ENCODE peak calls at places on chromosomes 7 and 10, in six cellular contexts. P, V, C, S, Y and O are unnamed samples.

GRCh38 chr10:60430017-60430416 is 40.3 kb upstream of the ANK3 start:
- DNase-seq in P (no peak), V (no peak), C (no peak), S (no peak), Y (no peak), O (no peak)

GRCh38 chr7:105985250-105985649 is 22.2 kb downstream of the CDHR3 start:
- DNase-seq in P (no peak), V (no peak), C (no peak), S (no peak), Y (no peak), O (no peak)

GRCh38 chr7:137915266-137915665 is 68.5 kb upstream of the DGKI start:
- DNase-seq in P (no peak), V (no peak), C (no peak), S (no peak), Y (no peak), O (no peak)

GRCh38 chr10:102917314-102917961 is 656 bp upstream of the CNNM2 start:
- DNase-seq in P (peak; percentile 86), V (peak; percentile 77), C (peak; percentile 90), S (peak; percentile 85), Y (peak; percentile 94), O (peak; percentile 81)

GRCh38 chr10:90288403-90288933 is 569.4 kb downstream of the HTR7 start:
- DNase-seq in P (no peak), V (no peak), C (no peak), S (no peak), Y (no peak), O (no peak)

GRCh38 chr10:109277456-109277855 is 645.9 kb downstream of the XPNPEP1 start:
- DNase-seq in P (no peak), V (no peak), C (no peak), S (no peak), Y (no peak), O (no peak)

GRCh38 chr7:149714081-149714909 is 59.1 kb downstream of the ZNF467 start:
- DNase-seq in P (peak; percentile 90), V (peak; percentile 93), C (peak; percentile 93), S (peak; percentile 93), Y (peak; percentile 84), O (peak; percentile 97)

GRCh38 chr7:136869006-136869961 is 832 bp downstream of the CHRM2 start:
- DNase-seq in P (no peak), V (peak; percentile 46), C (peak; percentile 44), S (no peak), Y (no peak), O (peak; percentile 26)

GRCh38 chr10:100731603-100732596 is 13.5 kb upstream of the PAX2 start:
- DNase-seq in P (no peak), V (no peak), C (no peak), S (no peak), Y (no peak), O (no peak)

GRCh38 chr10:110860576-110861241 is 11.0 kb upstream of the PDCD4 start:
- DNase-seq in P (peak; percentile 82), V (peak; percentile 24), C (no peak), S (no peak), Y (no peak), O (no peak)

GRCh38 chr10:52215745-52216361 is 98.2 kb upstream of the DKK1 start:
- DNase-seq in P (peak; percentile 32), V (peak; percentile 17), C (no peak), S (peak; percentile 43), Y (peak; percentile 27), O (peak; percentile 32)

GRCh38 chr10:23055424-23056191 is 39.8 kb upstream of the MSRB2 start:
- DNase-seq in P (no peak), V (no peak), C (no peak), S (no peak), Y (no peak), O (no peak)

GRCh38 chr10:78470267-78471103 is 436.8 kb downstream of the RPS24 start:
- DNase-seq in P (no peak), V (no peak), C (no peak), S (no peak), Y (no peak), O (no peak)

GRCh38 chr10:70492786-70493659 is 14.5 kb downstream of the PALD1 start:
- DNase-seq in P (no peak), V (no peak), C (peak; percentile 77), S (no peak), Y (peak; percentile 45), O (no peak)

GRCh38 chr10:103246328-103246727 is 641 bp downstream of the RPEL1 start:
- DNase-seq in P (no peak), V (no peak), C (no peak), S (no peak), Y (no peak), O (no peak)

GRCh38 chr7:100406767-100407166 is 21.7 kb downstream of the ZCWPW1 start:
- DNase-seq in P (no peak), V (no peak), C (no peak), S (no peak), Y (no peak), O (no peak)

GRCh38 chr10:79007843-79008319 is 60.9 kb upstream of the ZMIZ1 start:
- DNase-seq in P (no peak), V (peak; percentile 44), C (no peak), S (no peak), Y (no peak), O (no peak)

GRCh38 chr7:124954766-124955165 is 25.1 kb upstream of the POT1 start:
- DNase-seq in P (no peak), V (no peak), C (no peak), S (no peak), Y (no peak), O (no peak)

GRCh38 chr7:153887756-153888591 is 164.2 kb upstream of the DPP6 start:
- DNase-seq in P (no peak), V (no peak), C (peak; percentile 42), S (no peak), Y (no peak), O (no peak)

GRCh38 chr7:156005202-156005821 is 193.0 kb upstream of the SHH start:
- DNase-seq in P (no peak), V (no peak), C (no peak), S (peak; percentile 23), Y (peak; percentile 2), O (no peak)

GRCh38 chr10:93413252-93413689 is 68.9 kb downstream of the MYOF start:
- DNase-seq in P (peak; percentile 62), V (no peak), C (no peak), S (no peak), Y (no peak), O (no peak)

GRCh38 chr10:110137142-110137545 is 70.3 kb upstream of the MXI1 start:
- DNase-seq in P (peak; percentile 46), V (no peak), C (no peak), S (no peak), Y (no peak), O (no peak)

GRCh38 chr7:149459540-149460433 is 1.1 kb downstream of the ZNF777 start:
- DNase-seq in P (no peak), V (peak; percentile 14), C (no peak), S (no peak), Y (no peak), O (no peak)

GRCh38 chr7:74063646-74064045 is 20.0 kb upstream of the LIMK1 start:
- DNase-seq in P (no peak), V (no peak), C (peak; percentile 32), S (no peak), Y (no peak), O (no peak)

GRCh38 chr10:94878649-94879048 is 59.8 kb upstream of the CYP2C9 start:
- DNase-seq in P (no peak), V (no peak), C (no peak), S (no peak), Y (no peak), O (no peak)

GRCh38 chr10:100020161-100020882 is 10.6 kb upstream of the DNMBP start:
- DNase-seq in P (no peak), V (no peak), C (no peak), S (no peak), Y (no peak), O (no peak)

GRCh38 chr10:14024349-14025202 is 306.1 kb downstream of the FRMD4A start:
- DNase-seq in P (no peak), V (no peak), C (no peak), S (no peak), Y (peak; percentile 25), O (no peak)
- H3K4me3 ChIP-seq in P (no peak overlapping the region), V (no peak overlapping the region), C (no peak overlapping the region), S (peak overlapping the region; percentile 15), Y (no peak overlapping the region), O (peak overlapping the region; percentile 23)

DNA sequence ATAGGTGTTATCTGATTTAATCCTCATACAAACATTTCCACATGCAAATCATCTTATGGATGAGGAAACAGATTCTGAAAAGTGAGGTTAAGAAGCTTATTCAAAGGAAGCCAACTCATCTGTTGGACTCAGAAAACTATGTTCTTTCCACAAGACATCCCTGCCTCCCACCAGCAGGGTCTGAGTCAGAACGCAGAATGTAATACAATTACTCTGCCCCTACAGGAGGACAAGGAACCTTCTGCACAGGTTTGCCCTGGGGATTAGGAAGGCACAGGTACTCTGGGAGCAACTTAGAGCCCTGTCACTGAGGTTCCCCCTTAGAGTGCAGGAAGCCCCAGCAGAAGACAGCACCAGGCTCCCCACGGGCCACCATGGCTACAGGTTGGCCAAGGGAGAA is 255.7 kb downstream of the TNS3 start:
- DNase-seq in P (no peak), V (peak; percentile 40), C (no peak), S (no peak), Y (no peak), O (no peak)
- H3K27ac ChIP-seq in P (no peak overlapping the region), V (no peak overlapping the region), C (peak overlapping the region; percentile 80), S (peak overlapping the region; percentile 82), Y (no peak overlapping the region), O (peak overlapping the region; percentile 93)

GRCh38 chr10:126247454-126247975 is 140.8 kb downstream of the ADAM12 start:
- DNase-seq in P (no peak), V (no peak), C (peak; percentile 65), S (peak; percentile 32), Y (peak; percentile 85), O (peak; percentile 47)
- H3K4me3 ChIP-seq in P (no peak overlapping the region), V (no peak overlapping the region), C (no peak overlapping the region), S (no peak overlapping the region), Y (no peak overlapping the region), O (no peak overlapping the region)

GRCh38 chr7:28103984-28104628 is 76.5 kb downstream of the JAZF1 start:
- DNase-seq in P (no peak), V (no peak), C (peak; percentile 46), S (peak; percentile 36), Y (peak; percentile 35), O (no peak)

GRCh38 chr7:28102778-28103177 is 77.8 kb downstream of the JAZF1 start:
- DNase-seq in P (no peak), V (no peak), C (no peak), S (no peak), Y (peak; percentile 89), O (no peak)

GRCh38 chr7:28106316-28106957 is 74.2 kb downstream of the JAZF1 start:
- DNase-seq in P (no peak), V (no peak), C (no peak), S (no peak), Y (no peak), O (peak; percentile 62)

GRCh38 chr7:28104811-28105210 is 75.8 kb downstream of the JAZF1 start:
- DNase-seq in P (no peak), V (no peak), C (no peak), S (no peak), Y (no peak), O (no peak)

GRCh38 chr7:28105234-28105633 is 75.4 kb downstream of the JAZF1 start:
- DNase-seq in P (no peak), V (no peak), C (no peak), S (no peak), Y (no peak), O (no peak)
- H3K27ac ChIP-seq in P (no peak overlapping the region), V (no peak overlapping the region), C (no peak overlapping the region), S (no peak overlapping the region), Y (no peak overlapping the region), O (peak overlapping the region; percentile 86)